ENCODE peak calls at places on chromosomes 2 and 18, in seven cellular contexts. J, K, O, N, L, Y and B are unnamed samples.

GRCh38 chr2:218028189-218028495 is 25.3 kb upstream of the TNS1 start:
- DNase-seq in O (no peak), K (no peak), Y (no peak), N (no peak), L (no peak), J (no peak), B (no peak)

GRCh38 chr2:205198130-205198505 is 484.2 kb upstream of the NRP2 start:
- DNase-seq in Y (peak), O (peak), J (no peak), L (no peak), K (no peak), N (no peak), B (peak)

GRCh38 chr2:225100856-225101294 is 58.6 kb upstream of the DOCK10 start:
- DNase-seq in K (no peak), O (peak), J (no peak), L (no peak), N (no peak), Y (peak), B (no peak)

GRCh38 chr2:202373490-202373889 is 2.6 kb upstream of the BMPR2 start:
- DNase-seq in K (no peak), N (no peak), L (no peak), J (no peak), O (no peak), Y (no peak), B (no peak)

GRCh38 chr2:205405752-205406151 is 276.5 kb upstream of the NRP2 start:
- DNase-seq in N (no peak), L (no peak), J (no peak), K (no peak), Y (no peak), O (peak), B (no peak)

GRCh38 chr2:68746408-68746807 is 11.8 kb downstream of the ARHGAP25 start:
- DNase-seq in O (no peak), K (no peak), L (no peak), J (no peak), N (no peak), Y (no peak), B (no peak)

GRCh38 chr2:9166579-9167392 is 39.8 kb upstream of the ASAP2 start:
- DNase-seq in J (no peak), Y (no peak), K (no peak), L (no peak), O (no peak), N (no peak), B (no peak)

GRCh38 chr2:68732533-68732932 is 2.1 kb upstream of the ARHGAP25 start:
- DNase-seq in Y (no peak), K (no peak), J (no peak), O (no peak), L (no peak), N (no peak), B (no peak)

GRCh38 chr2:85288244-85288725 is 39.5 kb downstream of the TGOLN2 start:
- DNase-seq in O (no peak), J (no peak), N (no peak), L (no peak), Y (no peak), K (no peak), B (no peak)

GRCh38 chr2:181258761-181259160 is 198.4 kb upstream of the ITGA4 start:
- DNase-seq in L (no peak), J (no peak), O (peak), N (no peak), Y (no peak), K (no peak), B (no peak)

GRCh38 chr18:59049726-59050660 is 89.7 kb upstream of the SEC11C start:
- DNase-seq in Y (peak), J (no peak), N (no peak), L (peak), K (no peak), O (no peak), B (peak)

GRCh38 chr2:121245120-121245820 is 39.7 kb downstream of the TFCP2L1 start:
- DNase-seq in O (no peak), L (no peak), N (peak), K (no peak), J (no peak), Y (no peak), B (no peak)

GRCh38 chr2:152755029-152755428 is 36.6 kb downstream of the ARL6IP6 start:
- DNase-seq in O (no peak), K (no peak), L (no peak), J (no peak), N (no peak), Y (peak), B (no peak)

GRCh38 chr2:54166121-54166773 is 50.8 kb downstream of the ACYP2 start:
- DNase-seq in Y (no peak), L (no peak), N (no peak), J (no peak), K (no peak), O (no peak), B (no peak)

GRCh38 chr2:158676696-158677095 is 118.4 kb upstream of the DAPL1 start:
- DNase-seq in N (no peak), O (no peak), K (no peak), Y (no peak), J (no peak), L (no peak), B (no peak)

GRCh38 chr2:69715964-69716363 is 26.0 kb upstream of the ANXA4 start:
- DNase-seq in Y (no peak), N (no peak), L (no peak), O (no peak), J (no peak), K (no peak), B (no peak)